ENCODE peak calls at places on chromosome 12, in four cellular contexts. T is RWPE1, M is upper lobe of right lung, H is cerebellum. Q is an unnamed sample.

GRCh38 chr12:6866163-6866919 is 990 bp upstream of the TPI1 start:
- DNase-seq in T (no peak), M (no peak), H (no peak), Q (no peak)

GRCh38 chr12:81692008-81692407 is 67.1 kb downstream of the PPFIA2 start:
- DNase-seq in T (no peak), M (no peak), H (no peak), Q (no peak)

GRCh38 chr12:124954771-124955170 is 34.2 kb downstream of the DHX37 start:
- DNase-seq in T (no peak), M (no peak), H (no peak), Q (no peak)

GRCh38 chr12:24972078-24972477 is 23.2 kb upstream of the BCAT1 start:
- DNase-seq in T (no peak), M (no peak), H (no peak), Q (no peak)

GRCh38 chr12:15823360-15824128 is 34.4 kb upstream of the EPS8 start:
- DNase-seq in T (no peak), M (no peak), H (no peak), Q (no peak)

GRCh38 chr12:113934060-113934829 is 31.9 kb downstream of the RBM19 start:
- DNase-seq in T (no peak), M (no peak), H (no peak), Q (no peak)

GRCh38 chr12:112676526-112676925 is 115.0 kb upstream of the RPH3A start:
- DNase-seq in T (no peak), M (no peak), H (no peak), Q (no peak)

GRCh38 chr12:120183211-120183631 is 11.3 kb downstream of the GCN1 start:
- DNase-seq in T (no peak), M (no peak), H (no peak), Q (no peak)

GRCh38 chr12:101019667-101020066 is 190.4 kb downstream of the SLC5A8 start:
- DNase-seq in T (peak; percentile 34), M (no peak), H (no peak), Q (no peak)

Q was measured in sigmoid colon.